ENCODE peak calls at places on chromosomes 2 and 18, in four cellular contexts. D is PC-9, Q is PC-3, Z is GM23248. P is an unnamed sample. For H3K9me2, the result is how much of the 10 kb centered on the place peaks cover.

GRCh38 chr18:48040457-48041110 is 110.1 kb upstream of the SMAD2 start:
- DNase-seq in D (no peak), Q (no peak), Z (no peak), P (no peak)

GRCh38 chr2:7031424-7032245 is 114.4 kb downstream of the RNF144A start:
- DNase-seq in D (peak), Q (peak), Z (no peak), P (peak)

GRCh38 chr2:208046686-208047085 is 21.4 kb upstream of the PLEKHM3 start:
- DNase-seq in D (no peak), Q (no peak), Z (peak), P (no peak)

GRCh38 chr2:63486861-63487290 is 101.4 kb downstream of the WDPCP start:
- DNase-seq in D (no peak), Q (peak), Z (no peak), P (no peak)

GRCh38 chr2:69100220-69100723 is 87.3 kb downstream of the ANTXR1 start:
- DNase-seq in D (no peak), Q (no peak), Z (peak), P (no peak)

GRCh38 chr2:206245178-206245778 is 29.2 kb upstream of the ZDBF2 start:
- DNase-seq in D (no peak), Q (no peak), Z (no peak), P (no peak)

GRCh38 chr18:35085450-35086032 is 44.3 kb downstream of the MAPRE2 start:
- DNase-seq in D (no peak), Q (no peak), Z (no peak), P (no peak)

GRCh38 chr18:24138884-24139616 is at the start of gene CABYR:
- DNase-seq in D (peak), Q (peak), Z (peak), P (no peak)

GRCh38 chr2:180012523-180012922 is 5.4 kb upstream of the CWC22 start:
- DNase-seq in D (peak), Q (peak), Z (peak), P (no peak)

GRCh38 chr2:85577386-85578242 is at the start of gene VAMP8:
- DNase-seq in D (peak), Q (peak), Z (no peak), P (peak)

GRCh38 chr2:18988557-18989232 is 369.7 kb downstream of the OSR1 start:
- DNase-seq in D (no peak), Q (no peak), Z (peak), P (no peak)

GRCh38 chr2:224890407-224890806 is 151.9 kb downstream of the DOCK10 start:
- DNase-seq in D (no peak), Q (no peak), Z (no peak), P (no peak)

GRCh38 chr2:219060821-219061791 is at the start of gene IHH:
- DNase-seq in D (no peak), Q (peak), Z (peak), P (no peak)

GRCh38 chr2:40103163-40103562 is 324.1 kb upstream of the THUMPD2 start:
- DNase-seq in D (no peak), Q (no peak), Z (peak), P (no peak)

GRCh38 chr18:3075491-3075890 is 62.5 kb upstream of the LPIN2 start:
- DNase-seq in D (no peak), Q (no peak), Z (no peak), P (no peak)

GRCh38 chr18:3071676-3072075 is 58.7 kb upstream of the LPIN2 start:
- DNase-seq in D (no peak), Q (no peak), Z (no peak), P (no peak)

GRCh38 chr18:3069671-3070433 is 56.9 kb upstream of the LPIN2 start:
- DNase-seq in D (peak), Q (no peak), Z (no peak), P (no peak)

GRCh38 chr18:3074094-3074493 is 61.1 kb upstream of the LPIN2 start:
- DNase-seq in D (no peak), Q (no peak), Z (no peak), P (no peak)
- H2AFZ ChIP-seq in D (no peak), Q (no peak), Z (no peak), P (no peak)

GRCh38 chr2:128639693-128640092 is 321.0 kb upstream of the HS6ST1 start:
- DNase-seq in D (no peak), Q (no peak), Z (peak), P (no peak)
- H3K9me2 ChIP-seq in D (under half), Q (under half), Z (under half), P (under half)

DNA sequence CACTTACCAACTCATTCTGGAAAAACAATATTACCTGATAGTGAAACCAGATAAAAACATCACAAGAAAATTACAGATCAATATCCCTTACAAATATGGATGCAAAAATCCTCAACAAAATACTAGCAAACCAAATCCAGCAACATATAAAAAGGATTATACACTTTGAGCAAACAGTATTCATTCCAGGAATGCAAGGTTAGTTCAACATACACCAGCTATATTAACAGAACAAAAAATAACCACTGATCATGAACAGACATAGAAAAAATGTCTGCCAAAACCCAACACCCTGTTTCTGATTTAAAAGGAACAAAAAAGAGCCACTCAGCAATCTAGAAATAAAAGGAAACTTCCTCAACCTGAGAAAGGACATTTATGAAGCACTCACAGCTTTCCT is 62.1 kb downstream of the TLK1 start:
- DNase-seq in D (no peak), Q (no peak), Z (no peak), P (no peak)
- H2AFZ ChIP-seq in D (no peak), Q (no peak), Z (no peak), P (no peak)

GRCh38 chr2:176843208-176843607 is 369.4 kb upstream of the HNRNPA3 start:
- DNase-seq in D (no peak), Q (no peak), Z (no peak), P (no peak)
- H3K9me2 ChIP-seq in D (under half), Q (under half), Z (under half), P (under half)

GRCh38 chr2:52960891-52961290 is 806.7 kb upstream of the CHAC2 start:
- DNase-seq in D (no peak), Q (no peak), Z (no peak), P (no peak)
- H2AFZ ChIP-seq in D (no peak), Q (no peak), Z (no peak), P (no peak)

DNA sequence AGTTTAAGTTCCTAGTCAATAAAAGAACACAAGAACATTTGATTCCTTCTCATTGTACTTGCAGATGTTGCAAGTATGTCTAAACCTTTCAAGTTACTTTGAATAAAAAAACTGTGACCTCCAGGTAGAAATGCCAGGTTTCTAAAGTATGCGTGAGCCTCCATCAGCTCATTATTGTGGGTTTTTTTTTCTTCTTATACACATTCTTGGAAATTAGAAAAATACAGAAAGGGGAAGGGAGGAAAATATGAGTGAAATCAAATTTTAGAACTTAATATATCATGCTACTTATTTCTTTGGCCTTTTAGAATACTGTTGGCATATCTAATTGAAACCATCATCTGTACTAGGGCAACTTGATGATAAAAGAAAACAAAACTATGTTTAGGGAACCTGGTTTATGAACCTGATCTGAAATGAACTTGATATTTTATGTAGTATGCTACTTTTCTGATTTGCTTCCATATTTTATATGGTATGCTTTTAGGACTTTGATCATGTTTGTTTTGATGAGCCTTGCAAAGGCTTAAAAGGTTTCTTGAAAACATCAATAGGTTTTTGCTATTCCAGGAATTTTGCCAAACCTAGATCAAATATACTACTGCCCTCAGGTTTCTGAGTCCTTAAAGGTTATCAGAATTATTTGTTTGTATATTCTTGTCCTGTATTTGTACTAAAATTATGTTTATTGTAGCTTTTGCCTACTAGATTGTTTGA is 130.7 kb upstream of the MAP3K20 start:
- DNase-seq in D (no peak), Q (no peak), Z (no peak), P (no peak)
- H3K9me2 ChIP-seq in D (under half), Q (under half), Z (under half), P (under half)

DNA sequence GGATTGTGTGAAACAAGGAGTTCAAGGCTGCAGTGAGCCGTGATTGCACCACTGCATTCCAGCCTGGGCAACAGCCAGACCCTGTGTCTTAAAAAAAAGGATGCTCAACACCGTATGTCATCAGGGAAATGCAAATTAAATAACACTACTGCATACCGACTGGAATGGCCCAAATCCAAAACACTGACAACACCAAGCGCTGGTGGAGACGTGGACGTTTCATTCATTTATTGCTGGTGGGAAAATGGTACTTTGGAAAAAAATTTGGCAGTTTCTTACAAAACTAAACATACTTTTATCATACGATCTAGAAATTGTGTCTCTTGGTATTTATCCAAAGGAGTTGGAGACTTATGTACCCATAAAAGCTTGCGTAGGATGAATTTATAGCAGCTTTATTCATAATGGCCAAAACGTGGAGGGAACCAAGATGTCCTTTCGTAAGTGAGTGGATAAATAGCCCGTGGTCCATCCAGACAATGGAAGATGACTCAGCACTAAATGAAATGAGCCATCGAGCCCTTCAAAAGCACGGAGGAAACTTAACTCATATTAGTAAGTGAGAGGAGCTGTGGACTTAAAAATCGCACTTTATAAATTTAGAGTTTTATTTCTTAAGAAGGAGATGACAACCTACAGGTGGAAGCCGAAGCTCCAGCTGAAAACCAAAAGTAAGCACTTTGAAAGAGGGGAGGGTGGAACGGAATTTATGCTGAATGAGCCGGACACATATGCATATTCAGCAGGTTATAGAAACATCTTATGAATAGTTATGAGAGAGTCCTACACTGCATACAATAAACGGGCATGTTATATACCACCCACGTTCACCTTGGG is 24.3 kb downstream of the NEU4 start:
- DNase-seq in D (no peak), Q (peak), Z (peak), P (no peak)
- H2AFZ ChIP-seq in D (no peak), Q (peak), Z (peak), P (no peak)

GRCh38 chr2:235745597-235745996 is 251.8 kb downstream of the AGAP1 start:
- DNase-seq in D (no peak), Q (no peak), Z (no peak), P (no peak)
- H3K9me2 ChIP-seq in D (under half), Q (under half), Z (under half), P (under half)

P was measured in HCT116.